ENCODE peak calls at places on chromosomes 5 and 9, in eight cellular contexts. One of them, this sample, is unnamed.

GRCh38 chr5:21693591-21693990 is 1159.6 kb downstream of the CDH12 start:
- DNase-seq in NT2/D1: no peak
- DNase-seq in kidney epithelial cell: no peak
- DNase-seq in foreskin fibroblast: no peak
- DNase-seq in AG04450: no peak
- DNase-seq in sigmoid colon: no peak
- DNase-seq in left ventricle myocardium inferior: no peak
- DNase-seq in AG09309: no peak
- DNase-seq in this sample: no peak

GRCh38 chr5:157473383-157474370 is 13.7 kb downstream of the NIPAL4 start:
- DNase-seq in NT2/D1: no peak
- DNase-seq in kidney epithelial cell: no peak
- DNase-seq in foreskin fibroblast: peak
- DNase-seq in AG04450: no peak
- DNase-seq in sigmoid colon: peak
- DNase-seq in left ventricle myocardium inferior: no peak
- DNase-seq in AG09309: no peak
- DNase-seq in this sample: peak

GRCh38 chr9:105694320-105694847 is at the start of gene TMEM38B:
- DNase-seq in NT2/D1: peak
- DNase-seq in kidney epithelial cell: no peak
- DNase-seq in foreskin fibroblast: peak
- DNase-seq in AG04450: no peak
- DNase-seq in sigmoid colon: peak
- DNase-seq in left ventricle myocardium inferior: peak
- DNase-seq in AG09309: no peak
- DNase-seq in this sample: no peak

GRCh38 chr9:94250456-94250855 is 8.6 kb upstream of the ZNF169 start:
- DNase-seq in NT2/D1: no peak
- DNase-seq in kidney epithelial cell: no peak
- DNase-seq in foreskin fibroblast: no peak
- DNase-seq in AG04450: no peak
- DNase-seq in sigmoid colon: no peak
- DNase-seq in left ventricle myocardium inferior: no peak
- DNase-seq in AG09309: no peak
- DNase-seq in this sample: no peak

GRCh38 chr5:149546974-149547373 is 4.3 kb downstream of the CSNK1A1 start:
- DNase-seq in NT2/D1: no peak
- DNase-seq in kidney epithelial cell: no peak
- DNase-seq in foreskin fibroblast: no peak
- DNase-seq in AG04450: no peak
- DNase-seq in sigmoid colon: no peak
- DNase-seq in left ventricle myocardium inferior: no peak
- DNase-seq in AG09309: no peak
- DNase-seq in this sample: no peak

GRCh38 chr5:59732301-59732700 is 161.2 kb downstream of the PDE4D start:
- DNase-seq in NT2/D1: no peak
- DNase-seq in kidney epithelial cell: no peak
- DNase-seq in foreskin fibroblast: no peak
- DNase-seq in AG04450: no peak
- DNase-seq in sigmoid colon: no peak
- DNase-seq in left ventricle myocardium inferior: no peak
- DNase-seq in AG09309: no peak
- DNase-seq in this sample: no peak

GRCh38 chr5:76271836-76272235 is 131.2 kb upstream of the IQGAP2 start:
- DNase-seq in NT2/D1: no peak
- DNase-seq in kidney epithelial cell: no peak
- DNase-seq in foreskin fibroblast: no peak
- DNase-seq in AG04450: no peak
- DNase-seq in sigmoid colon: no peak
- DNase-seq in left ventricle myocardium inferior: no peak
- DNase-seq in AG09309: no peak
- DNase-seq in this sample: no peak

GRCh38 chr5:173581408-173582197 is 34.8 kb downstream of the BOD1 start:
- DNase-seq in NT2/D1: no peak
- DNase-seq in kidney epithelial cell: no peak
- DNase-seq in foreskin fibroblast: peak
- DNase-seq in AG04450: no peak
- DNase-seq in sigmoid colon: no peak
- DNase-seq in left ventricle myocardium inferior: no peak
- DNase-seq in AG09309: no peak
- DNase-seq in this sample: no peak

GRCh38 chr9:75147638-75148037 is 59.3 kb downstream of the OSTF1 start:
- DNase-seq in NT2/D1: no peak
- DNase-seq in kidney epithelial cell: no peak
- DNase-seq in foreskin fibroblast: peak
- DNase-seq in AG04450: no peak
- DNase-seq in sigmoid colon: no peak
- DNase-seq in left ventricle myocardium inferior: no peak
- DNase-seq in AG09309: no peak
- DNase-seq in this sample: no peak

GRCh38 chr9:136566899-136567298 is 21.1 kb upstream of the NOTCH1 start:
- DNase-seq in NT2/D1: no peak
- DNase-seq in kidney epithelial cell: no peak
- DNase-seq in foreskin fibroblast: peak
- DNase-seq in AG04450: no peak
- DNase-seq in sigmoid colon: peak
- DNase-seq in left ventricle myocardium inferior: peak
- DNase-seq in AG09309: no peak
- DNase-seq in this sample: no peak

GRCh38 chr5:139131062-139131856 is 66.9 kb downstream of the SIL1 start:
- DNase-seq in NT2/D1: no peak
- DNase-seq in kidney epithelial cell: no peak
- DNase-seq in foreskin fibroblast: peak
- DNase-seq in AG04450: no peak
- DNase-seq in sigmoid colon: peak
- DNase-seq in left ventricle myocardium inferior: peak
- DNase-seq in AG09309: no peak
- DNase-seq in this sample: no peak

GRCh38 chr5:132086277-132086794 is 12.7 kb downstream of the CSF2 start:
- DNase-seq in NT2/D1: no peak
- DNase-seq in kidney epithelial cell: peak
- DNase-seq in foreskin fibroblast: peak
- DNase-seq in AG04450: peak
- DNase-seq in sigmoid colon: peak
- DNase-seq in left ventricle myocardium inferior: peak
- DNase-seq in AG09309: peak
- DNase-seq in this sample: no peak

DNA sequence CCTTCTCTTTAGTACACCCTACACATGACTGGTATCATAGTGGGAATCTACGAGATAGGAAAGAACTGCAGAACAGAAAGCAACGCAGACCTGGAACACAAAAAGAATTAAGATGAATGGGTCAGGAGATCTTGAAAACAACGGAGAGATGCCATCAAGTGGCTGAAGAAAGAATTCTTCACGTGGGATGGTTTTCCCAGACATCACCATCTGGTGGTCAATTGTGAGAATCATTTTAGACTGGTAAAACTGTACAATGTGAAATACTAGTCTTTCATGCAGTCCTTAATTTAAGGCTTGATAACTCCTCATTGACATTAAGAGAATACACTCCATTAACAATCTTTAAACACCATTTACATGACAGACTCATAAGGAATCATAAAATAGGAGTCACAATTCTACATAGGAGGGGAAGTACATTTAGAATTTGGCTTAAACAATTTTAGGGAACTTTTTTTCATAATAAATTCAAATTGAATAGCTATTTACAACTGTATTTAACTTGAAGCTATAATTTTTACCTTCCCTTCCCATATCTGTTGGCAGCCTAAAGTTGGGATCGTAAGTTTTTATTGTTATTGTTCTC is 128.4 kb upstream of the TRPM3 start:
- DNase-seq in NT2/D1: peak
- DNase-seq in kidney epithelial cell: peak
- DNase-seq in foreskin fibroblast: peak
- DNase-seq in AG04450: peak
- DNase-seq in sigmoid colon: no peak
- DNase-seq in left ventricle myocardium inferior: no peak
- DNase-seq in AG09309: peak
- DNase-seq in this sample: peak
- H3K4me3 ChIP-seq in NT2/D1: no peak
- H3K4me3 ChIP-seq in kidney epithelial cell: no peak
- H3K4me3 ChIP-seq in foreskin fibroblast: no peak
- H3K4me3 ChIP-seq in AG04450: no peak
- H3K4me3 ChIP-seq in sigmoid colon: no peak
- H3K4me3 ChIP-seq in left ventricle myocardium inferior: no peak
- H3K4me3 ChIP-seq in AG09309: no peak
- H3K4me3 ChIP-seq in this sample: no peak

DNA sequence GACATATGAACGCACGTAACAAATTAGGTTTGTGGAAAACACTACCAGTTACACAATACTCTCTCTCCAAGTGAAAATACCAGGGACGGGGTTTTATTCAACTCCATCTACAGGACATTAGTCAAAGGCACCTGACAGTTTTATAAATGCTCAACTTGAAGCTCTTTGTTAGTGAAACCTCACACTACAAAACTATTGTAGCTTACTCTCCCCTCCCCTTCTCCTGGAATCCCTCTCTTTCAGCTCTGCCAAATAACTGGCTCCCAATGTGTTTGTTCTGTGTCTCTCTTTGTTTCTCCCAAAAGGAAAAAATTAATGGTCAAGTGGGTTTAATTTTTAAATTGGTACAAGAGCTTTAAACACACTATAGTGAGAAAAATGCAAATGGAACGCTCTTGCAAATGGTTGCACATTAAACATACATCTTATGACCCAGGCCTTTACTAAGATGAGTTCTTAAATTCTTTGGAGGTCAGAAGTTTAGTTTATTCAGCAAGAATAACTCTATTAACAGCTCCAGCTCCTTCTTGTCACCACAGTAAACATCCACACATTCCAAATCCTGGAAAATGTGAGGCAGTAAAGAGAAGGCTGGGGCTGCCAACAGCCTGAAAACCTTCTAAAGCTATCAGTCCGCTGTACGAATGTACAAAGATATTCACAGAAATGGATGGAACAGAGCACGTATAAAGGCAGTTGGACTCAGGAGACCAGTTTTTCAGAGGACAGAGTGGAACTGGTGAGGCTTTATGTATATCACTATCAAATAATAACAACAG is 48.3 kb downstream of the ZNF608 start:
- DNase-seq in NT2/D1: no peak
- DNase-seq in kidney epithelial cell: no peak
- DNase-seq in foreskin fibroblast: peak
- DNase-seq in AG04450: no peak
- DNase-seq in sigmoid colon: no peak
- DNase-seq in left ventricle myocardium inferior: peak
- DNase-seq in AG09309: no peak
- DNase-seq in this sample: no peak
- H3K4me3 ChIP-seq in NT2/D1: no peak
- H3K4me3 ChIP-seq in kidney epithelial cell: no peak
- H3K4me3 ChIP-seq in foreskin fibroblast: no peak
- H3K4me3 ChIP-seq in AG04450: no peak
- H3K4me3 ChIP-seq in sigmoid colon: no peak
- H3K4me3 ChIP-seq in left ventricle myocardium inferior: no peak
- H3K4me3 ChIP-seq in AG09309: no peak
- H3K4me3 ChIP-seq in this sample: no peak

GRCh38 chr9:134174073-134174449 is 9.7 kb upstream of the RNU6ATAC start:
- DNase-seq in NT2/D1: no peak
- DNase-seq in kidney epithelial cell: no peak
- DNase-seq in foreskin fibroblast: no peak
- DNase-seq in AG04450: no peak
- DNase-seq in sigmoid colon: peak
- DNase-seq in left ventricle myocardium inferior: no peak
- DNase-seq in AG09309: no peak
- DNase-seq in this sample: no peak
- H3K4me3 ChIP-seq in NT2/D1: no peak
- H3K4me3 ChIP-seq in kidney epithelial cell: no peak
- H3K4me3 ChIP-seq in foreskin fibroblast: no peak
- H3K4me3 ChIP-seq in AG04450: no peak
- H3K4me3 ChIP-seq in sigmoid colon: no peak
- H3K4me3 ChIP-seq in left ventricle myocardium inferior: no peak
- H3K4me3 ChIP-seq in AG09309: no peak
- H3K4me3 ChIP-seq in this sample: no peak

GRCh38 chr5:134114886-134115805 is 665 bp downstream of the TCF7 start:
- DNase-seq in NT2/D1: no peak
- DNase-seq in kidney epithelial cell: no peak
- DNase-seq in foreskin fibroblast: no peak
- DNase-seq in AG04450: no peak
- DNase-seq in sigmoid colon: no peak
- DNase-seq in left ventricle myocardium inferior: no peak
- DNase-seq in AG09309: no peak
- DNase-seq in this sample: no peak
- H3K4me3 ChIP-seq in NT2/D1: peak
- H3K4me3 ChIP-seq in kidney epithelial cell: peak
- H3K4me3 ChIP-seq in foreskin fibroblast: peak
- H3K4me3 ChIP-seq in AG04450: peak
- H3K4me3 ChIP-seq in sigmoid colon: peak
- H3K4me3 ChIP-seq in left ventricle myocardium inferior: peak
- H3K4me3 ChIP-seq in AG09309: peak
- H3K4me3 ChIP-seq in this sample: peak

DNA sequence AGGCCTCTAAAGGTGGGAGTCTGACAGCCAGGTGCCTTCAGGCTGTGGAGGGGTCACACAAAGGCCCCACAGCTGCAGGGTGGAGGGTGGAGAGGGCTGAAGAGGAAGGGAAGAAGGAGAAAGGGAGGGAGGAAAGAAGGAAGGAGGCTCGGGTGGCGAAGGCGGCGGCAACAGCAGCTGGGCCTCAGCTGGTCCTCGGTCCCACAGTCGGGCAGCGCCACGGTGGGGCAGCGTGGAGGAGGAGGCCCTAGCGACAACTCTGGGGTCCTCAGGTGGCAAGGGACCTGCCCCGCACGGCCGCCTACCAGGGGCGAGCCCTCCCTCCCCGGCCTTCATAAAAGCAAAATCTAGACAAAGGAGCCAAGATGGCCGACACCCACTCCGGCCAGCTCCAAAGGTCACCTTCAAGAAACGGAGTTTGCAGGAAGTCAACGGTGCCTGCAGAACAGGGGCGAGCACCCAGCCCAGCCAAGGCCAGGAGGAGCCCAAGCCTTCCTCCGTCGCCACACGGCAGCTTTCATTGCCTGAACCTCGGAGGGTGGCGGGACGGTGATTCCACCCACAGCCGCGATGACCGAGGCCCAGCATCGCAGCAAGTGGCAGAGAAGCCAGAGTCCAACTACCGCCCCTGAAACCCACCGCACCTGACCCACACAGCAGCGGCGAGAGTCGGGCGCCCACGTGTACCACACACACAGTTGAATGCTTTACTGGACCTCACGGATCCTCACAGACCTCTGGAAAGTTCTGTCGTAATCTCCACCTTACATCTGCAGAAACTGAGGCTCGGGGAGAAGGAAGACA is 98.7 kb downstream of the VAV2 start:
- DNase-seq in NT2/D1: no peak
- DNase-seq in kidney epithelial cell: no peak
- DNase-seq in foreskin fibroblast: no peak
- DNase-seq in AG04450: no peak
- DNase-seq in sigmoid colon: no peak
- DNase-seq in left ventricle myocardium inferior: no peak
- DNase-seq in AG09309: no peak
- DNase-seq in this sample: no peak
- H3K4me3 ChIP-seq in NT2/D1: no peak
- H3K4me3 ChIP-seq in kidney epithelial cell: no peak
- H3K4me3 ChIP-seq in foreskin fibroblast: no peak
- H3K4me3 ChIP-seq in AG04450: no peak
- H3K4me3 ChIP-seq in sigmoid colon: no peak
- H3K4me3 ChIP-seq in left ventricle myocardium inferior: no peak
- H3K4me3 ChIP-seq in AG09309: no peak
- H3K4me3 ChIP-seq in this sample: no peak

This sample was measured in AG04449.